ENCODE peak calls at places on chromosomes 3 and 15, in five cellular contexts. F is NCI-H1092, Q is progenitor cell of endocrine pancreas, V is erythroblast, R is HFF-Myc. M is an unnamed sample.

GRCh38 chr3:30356901-30357753 is 249.3 kb upstream of the TGFBR2 start:
- DNase-seq in V (no peak), R (no peak), Q (no peak), F (no peak), M (no peak)

GRCh38 chr3:11803977-11804903 is 42.4 kb downstream of the TAMM41 start:
- DNase-seq in Q (peak), F (no peak), V (peak), R (peak), M (peak)

GRCh38 chr3:1183320-1184048 is 90.7 kb downstream of the CNTN6 start:
- DNase-seq in Q (no peak), V (no peak), R (no peak), F (no peak), M (no peak)

GRCh38 chr3:53721187-53721946 is 124.9 kb downstream of the CHDH start:
- DNase-seq in R (no peak), F (no peak), V (no peak), Q (no peak), M (no peak)

GRCh38 chr3:16864610-16865313 is 20.0 kb upstream of the PLCL2 start:
- DNase-seq in Q (no peak), V (no peak), R (no peak), F (no peak), M (no peak)

GRCh38 chr3:165158011-165158410 is 38.2 kb downstream of the SLITRK3 start:
- DNase-seq in R (no peak), Q (no peak), F (no peak), V (no peak), M (no peak)

GRCh38 chr3:120350431-120350941 is 1.3 kb upstream of the LRRC58 start:
- DNase-seq in V (peak), F (no peak), Q (no peak), R (peak), M (no peak)

GRCh38 chr3:78101363-78101762 is 1061.5 kb downstream of the ROBO2 start:
- DNase-seq in V (no peak), R (no peak), F (no peak), Q (no peak), M (no peak)

GRCh38 chr15:95872366-95872771 is 458.1 kb upstream of the NR2F2 start:
- DNase-seq in F (no peak), Q (no peak), V (no peak), R (no peak), M (no peak)

GRCh38 chr3:168116279-168116678 is 20.6 kb upstream of the GOLIM4 start:
- DNase-seq in R (no peak), Q (no peak), F (no peak), V (peak), M (no peak)

GRCh38 chr3:57852896-57853295 is 96.8 kb downstream of the SLMAP start:
- DNase-seq in F (no peak), R (no peak), Q (no peak), V (peak), M (peak)

GRCh38 chr15:93179072-93179471 is 90.1 kb upstream of the RGMA start:
- DNase-seq in R (no peak), V (peak), F (no peak), Q (no peak), M (no peak)

GRCh38 chr3:181725830-181726229 is 14.1 kb downstream of the SOX2 start:
- DNase-seq in F (no peak), V (no peak), Q (no peak), R (no peak), M (no peak)

GRCh38 chr3:122102191-122102935 is 47.2 kb downstream of the CD86 start:
- DNase-seq in F (no peak), R (no peak), Q (no peak), V (no peak), M (no peak)

GRCh38 chr15:48250640-48251076 is 44.6 kb downstream of the SLC12A1 start:
- DNase-seq in F (peak), V (peak), Q (no peak), R (peak), M (peak)

GRCh38 chr3:140603766-140604165 is 74.1 kb upstream of the TRIM42 start:
- DNase-seq in F (no peak), V (no peak), R (no peak), Q (no peak), M (no peak)

GRCh38 chr15:70810916-70811578 is 42.9 kb downstream of the LARP6 start:
- DNase-seq in R (no peak), V (no peak), Q (no peak), F (no peak), M (no peak)

GRCh38 chr3:148718982-148719862 is 21.5 kb downstream of the AGTR1 start:
- DNase-seq in Q (no peak), R (no peak), F (no peak), V (no peak), M (no peak)

GRCh38 chr3:100697183-100697582 is 12.1 kb upstream of the TFG start:
- DNase-seq in V (no peak), R (no peak), Q (no peak), F (no peak), M (no peak)

GRCh38 chr3:170524072-170524471 is 61.8 kb downstream of the SLC7A14 start:
- DNase-seq in R (no peak), V (no peak), Q (no peak), F (peak), M (no peak)

GRCh38 chr3:71998995-71999673 is 214.2 kb upstream of the PROK2 start:
- DNase-seq in V (no peak), F (no peak), R (no peak), Q (no peak), M (no peak)

GRCh38 chr3:32545305-32545704 is 25.4 kb downstream of the DYNC1LI1 start:
- DNase-seq in R (no peak), Q (no peak), F (no peak), V (no peak), M (no peak)

GRCh38 chr3:186400026-186400425 is 38.0 kb upstream of the DGKG start:
- DNase-seq in F (no peak), Q (no peak), V (no peak), R (no peak), M (no peak)

M was measured in glomerular endothelial cell.